ENCODE peak calls at places on chromosomes 16 and 17, in ten cellular contexts. B is NCI-H1105 treated with DMSO at 0.1 percent for 48 hours; O is foreskin fibroblast; W is activated CD8-positive, alpha-beta T cell treated with anti-CD3 and anti-CD28 coated beads, Interleukin-2, amount 10 ng/mL, durations not matched to agents 7 days and 5 days; C is MM.1S; Z is transverse colon; N is NCI-H1092 treated with DMSO at 0.1 percent for 48 hours; H is AG20443; K is AML-193; A is astrocyte of the cerebellum. R is an unnamed sample.

GRCh38 chr17:6894206-6894528 is 62.6 kb upstream of the TEKT1 start:
- DNase-seq in B (peak), O (peak), W (peak), C (no peak), Z (no peak), N (no peak), H (peak), K (no peak), A (no peak), R (no peak)

GRCh38 chr16:56697456-56698155 is 15.3 kb downstream of the MT1X start:
- DNase-seq in B (no peak), O (no peak), W (no peak), C (no peak), Z (no peak), N (no peak), H (no peak), K (no peak), A (no peak), R (no peak)

GRCh38 chr17:44216173-44216572 is 3.3 kb downstream of the UBTF start:
- DNase-seq in B (no peak), O (no peak), W (peak), C (no peak), Z (peak), N (no peak), H (no peak), K (no peak), A (no peak), R (no peak)

GRCh38 chr17:20825539-20825938 is 217.3 kb downstream of the USP22 start:
- DNase-seq in B (no peak), O (no peak), W (no peak), C (no peak), Z (no peak), N (no peak), H (no peak), K (no peak), A (no peak), R (no peak)

GRCh38 chr16:11056090-11056988 is 112.0 kb downstream of the CLEC16A start:
- DNase-seq in B (no peak), O (peak), W (no peak), C (no peak), Z (no peak), N (no peak), H (no peak), K (no peak), A (no peak), R (no peak)

GRCh38 chr17:4326112-4326511 is 40.4 kb downstream of the UBE2G1 start:
- DNase-seq in B (no peak), O (no peak), W (no peak), C (no peak), Z (no peak), N (no peak), H (no peak), K (no peak), A (no peak), R (no peak)

GRCh38 chr16:29665294-29666077 is 2.4 kb downstream of the SPN start:
- DNase-seq in B (no peak), O (no peak), W (peak), C (no peak), Z (no peak), N (no peak), H (no peak), K (no peak), A (no peak), R (no peak)

GRCh38 chr17:2796164-2797140 is at the start of gene RAP1GAP2:
- DNase-seq in B (no peak), O (no peak), W (peak), C (peak), Z (peak), N (no peak), H (no peak), K (peak), A (no peak), R (peak)

R was measured in colonic mucosa.